ENCODE peak calls at places on chromosomes 13 and 19, in six cellular contexts. One of them, this sample, is unnamed. For H3K27me3, the result is how much of the 10 kb centered on the place peaks cover.

GRCh38 chr13:105611424-105611823 is 924.0 kb downstream of the EFNB2 start:
- DNase-seq in esophagus muscularis mucosa: no peak
- DNase-seq in stomach: no peak
- DNase-seq in upper lobe of left lung: no peak
- DNase-seq in uterus: no peak
- DNase-seq in K562: no peak
- DNase-seq in this sample: no peak

GRCh38 chr13:39892731-39893293 is 237.3 kb downstream of the COG6 start:
- DNase-seq in esophagus muscularis mucosa: no peak
- DNase-seq in stomach: no peak
- DNase-seq in upper lobe of left lung: no peak
- DNase-seq in uterus: peak
- DNase-seq in K562: no peak
- DNase-seq in this sample: no peak

GRCh38 chr19:30535011-30535410 is 162.8 kb downstream of the ZNF536 start:
- DNase-seq in esophagus muscularis mucosa: no peak
- DNase-seq in stomach: no peak
- DNase-seq in upper lobe of left lung: no peak
- DNase-seq in uterus: no peak
- DNase-seq in K562: no peak
- DNase-seq in this sample: no peak

GRCh38 chr13:24127116-24127631 is 33.3 kb upstream of the SPATA13 start:
- DNase-seq in esophagus muscularis mucosa: no peak
- DNase-seq in stomach: peak
- DNase-seq in upper lobe of left lung: no peak
- DNase-seq in uterus: no peak
- DNase-seq in K562: no peak
- DNase-seq in this sample: no peak

GRCh38 chr13:110689041-110689440 is 16.9 kb downstream of the CARS2 start:
- DNase-seq in esophagus muscularis mucosa: no peak
- DNase-seq in stomach: no peak
- DNase-seq in upper lobe of left lung: no peak
- DNase-seq in uterus: no peak
- DNase-seq in K562: no peak
- DNase-seq in this sample: no peak

GRCh38 chr13:19860884-19861655 is 2.4 kb downstream of the ZMYM5 start:
- DNase-seq in esophagus muscularis mucosa: no peak
- DNase-seq in stomach: no peak
- DNase-seq in upper lobe of left lung: no peak
- DNase-seq in uterus: no peak
- DNase-seq in K562: no peak
- DNase-seq in this sample: no peak

GRCh38 chr13:99617474-99618255 is 116.4 kb downstream of the TM9SF2 start:
- DNase-seq in esophagus muscularis mucosa: no peak
- DNase-seq in stomach: no peak
- DNase-seq in upper lobe of left lung: no peak
- DNase-seq in uterus: no peak
- DNase-seq in K562: peak
- DNase-seq in this sample: peak

GRCh38 chr13:22757530-22758120 is 423.2 kb upstream of the SGCG start:
- DNase-seq in esophagus muscularis mucosa: no peak
- DNase-seq in stomach: no peak
- DNase-seq in upper lobe of left lung: no peak
- DNase-seq in uterus: no peak
- DNase-seq in K562: no peak
- DNase-seq in this sample: no peak

GRCh38 chr13:80408270-80408669 is 67.3 kb upstream of the SPRY2 start:
- DNase-seq in esophagus muscularis mucosa: no peak
- DNase-seq in stomach: no peak
- DNase-seq in upper lobe of left lung: no peak
- DNase-seq in uterus: no peak
- DNase-seq in K562: no peak
- DNase-seq in this sample: no peak

GRCh38 chr13:35470671-35471465 is 5.6 kb downstream of the MAB21L1 start:
- DNase-seq in esophagus muscularis mucosa: no peak
- DNase-seq in stomach: no peak
- DNase-seq in upper lobe of left lung: peak
- DNase-seq in uterus: no peak
- DNase-seq in K562: no peak
- DNase-seq in this sample: peak

GRCh38 chr19:56291857-56292256 is 19.3 kb downstream of the EDDM13 start:
- DNase-seq in esophagus muscularis mucosa: no peak
- DNase-seq in stomach: no peak
- DNase-seq in upper lobe of left lung: no peak
- DNase-seq in uterus: no peak
- DNase-seq in K562: no peak
- DNase-seq in this sample: no peak

GRCh38 chr13:33677215-33677614 is 140.7 kb upstream of the RFC3 start:
- DNase-seq in esophagus muscularis mucosa: no peak
- DNase-seq in stomach: no peak
- DNase-seq in upper lobe of left lung: no peak
- DNase-seq in uterus: no peak
- DNase-seq in K562: no peak
- DNase-seq in this sample: no peak

GRCh38 chr13:44440046-44440608 is 66.5 kb downstream of the SERP2 start:
- DNase-seq in esophagus muscularis mucosa: no peak
- DNase-seq in stomach: no peak
- DNase-seq in upper lobe of left lung: peak
- DNase-seq in uterus: no peak
- DNase-seq in K562: no peak
- DNase-seq in this sample: no peak

GRCh38 chr13:98450495-98451167 is 126.3 kb downstream of the STK24 start:
- DNase-seq in esophagus muscularis mucosa: no peak
- DNase-seq in stomach: no peak
- DNase-seq in upper lobe of left lung: no peak
- DNase-seq in uterus: no peak
- DNase-seq in K562: no peak
- DNase-seq in this sample: no peak

GRCh38 chr13:28346136-28346535 is 148.8 kb downstream of the FLT1 start:
- DNase-seq in esophagus muscularis mucosa: no peak
- DNase-seq in stomach: no peak
- DNase-seq in upper lobe of left lung: no peak
- DNase-seq in uterus: no peak
- DNase-seq in K562: no peak
- DNase-seq in this sample: no peak

GRCh38 chr13:113319371-113319770 is 22.3 kb downstream of the LAMP1 start:
- DNase-seq in esophagus muscularis mucosa: no peak
- DNase-seq in stomach: no peak
- DNase-seq in upper lobe of left lung: no peak
- DNase-seq in uterus: no peak
- DNase-seq in K562: no peak
- DNase-seq in this sample: no peak

GRCh38 chr13:35917252-35917941 is 213.8 kb downstream of the DCLK1 start:
- DNase-seq in esophagus muscularis mucosa: no peak
- DNase-seq in stomach: no peak
- DNase-seq in upper lobe of left lung: no peak
- DNase-seq in uterus: no peak
- DNase-seq in K562: no peak
- DNase-seq in this sample: no peak

GRCh38 chr19:2381151-2381822 is 21.2 kb downstream of the TMPRSS9 start:
- DNase-seq in esophagus muscularis mucosa: no peak
- DNase-seq in stomach: no peak
- DNase-seq in upper lobe of left lung: no peak
- DNase-seq in uterus: no peak
- DNase-seq in K562: no peak
- DNase-seq in this sample: no peak

GRCh38 chr19:9673912-9674668 is 810 bp downstream of the ZNF562 start:
- DNase-seq in esophagus muscularis mucosa: no peak
- DNase-seq in stomach: no peak
- DNase-seq in upper lobe of left lung: no peak
- DNase-seq in uterus: no peak
- DNase-seq in K562: no peak
- DNase-seq in this sample: no peak

GRCh38 chr19:9674669-9675357 is at the start of gene ZNF562:
- DNase-seq in esophagus muscularis mucosa: peak
- DNase-seq in stomach: peak
- DNase-seq in upper lobe of left lung: peak
- DNase-seq in uterus: peak
- DNase-seq in K562: peak
- DNase-seq in this sample: peak

GRCh38 chr19:9668544-9668943 is 6.4 kb downstream of the ZNF562 start:
- DNase-seq in esophagus muscularis mucosa: no peak
- DNase-seq in stomach: no peak
- DNase-seq in upper lobe of left lung: no peak
- DNase-seq in uterus: no peak
- DNase-seq in K562: no peak
- DNase-seq in this sample: no peak

GRCh38 chr19:9671654-9672053 is 3.2 kb downstream of the ZNF562 start:
- DNase-seq in esophagus muscularis mucosa: no peak
- DNase-seq in stomach: no peak
- DNase-seq in upper lobe of left lung: no peak
- DNase-seq in uterus: no peak
- DNase-seq in K562: no peak
- DNase-seq in this sample: no peak

GRCh38 chr19:9672893-9673292 is 2.0 kb downstream of the ZNF562 start:
- DNase-seq in esophagus muscularis mucosa: no peak
- DNase-seq in stomach: no peak
- DNase-seq in upper lobe of left lung: no peak
- DNase-seq in uterus: no peak
- DNase-seq in K562: no peak
- DNase-seq in this sample: no peak
- H3K4me3 ChIP-seq in esophagus muscularis mucosa: no peak
- H3K4me3 ChIP-seq in stomach: no peak
- H3K4me3 ChIP-seq in upper lobe of left lung: no peak
- H3K4me3 ChIP-seq in uterus: no peak
- H3K4me3 ChIP-seq in K562: no peak
- H3K4me3 ChIP-seq in this sample: no peak

DNA sequence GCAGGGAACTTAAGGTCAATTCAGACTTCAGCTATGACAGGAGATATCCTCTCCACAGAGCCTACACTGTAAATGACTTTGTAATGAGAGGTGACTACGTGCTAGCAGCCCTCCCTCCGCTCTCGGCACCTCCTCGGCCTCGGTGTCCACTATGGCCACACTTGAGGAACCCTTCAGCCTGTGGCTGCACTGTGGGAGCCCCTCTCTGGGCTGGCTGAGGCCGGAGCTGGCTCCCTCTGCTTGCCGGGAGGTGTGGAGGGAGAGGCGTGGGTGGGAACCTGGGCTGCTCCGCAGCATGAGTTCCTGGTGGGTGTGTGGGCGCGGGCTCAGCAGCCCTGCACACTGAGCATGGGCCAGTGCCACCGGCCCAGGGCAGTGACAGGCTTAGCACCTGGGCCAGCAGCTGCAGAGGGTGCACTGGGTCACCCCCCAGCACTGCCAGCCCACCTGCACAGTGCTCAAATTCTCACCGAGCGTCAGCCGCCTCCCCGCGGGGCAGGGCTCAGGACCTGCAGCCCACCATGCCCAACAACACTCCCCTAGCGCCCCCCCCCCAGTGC is 137.6 kb upstream of the SPACA7 start:
- DNase-seq in esophagus muscularis mucosa: no peak
- DNase-seq in stomach: no peak
- DNase-seq in upper lobe of left lung: no peak
- DNase-seq in uterus: no peak
- DNase-seq in K562: no peak
- DNase-seq in this sample: no peak
- TF ChIP-seq POLR2A in esophagus muscularis mucosa: no peak
- TF ChIP-seq POLR2A in stomach: no peak
- TF ChIP-seq POLR2A in upper lobe of left lung: no peak
- TF ChIP-seq POLR2A in uterus: no peak
- TF ChIP-seq POLR2A in K562: no peak
- TF ChIP-seq POLR2A in this sample: no peak

GRCh38 chr19:50319156-50319555 is 10.0 kb downstream of the KCNC3 start:
- DNase-seq in esophagus muscularis mucosa: no peak
- DNase-seq in stomach: no peak
- DNase-seq in upper lobe of left lung: no peak
- DNase-seq in uterus: no peak
- DNase-seq in K562: no peak
- DNase-seq in this sample: no peak

GRCh38 chr19:50318438-50318837 is 10.7 kb downstream of the KCNC3 start:
- DNase-seq in esophagus muscularis mucosa: no peak
- DNase-seq in stomach: no peak
- DNase-seq in upper lobe of left lung: no peak
- DNase-seq in uterus: no peak
- DNase-seq in K562: no peak
- DNase-seq in this sample: no peak

GRCh38 chr19:50320596-50320995 is 8.6 kb downstream of the KCNC3 start:
- DNase-seq in esophagus muscularis mucosa: no peak
- DNase-seq in stomach: no peak
- DNase-seq in upper lobe of left lung: no peak
- DNase-seq in uterus: no peak
- DNase-seq in K562: no peak
- DNase-seq in this sample: no peak

GRCh38 chr19:50321831-50322230 is 7.3 kb downstream of the KCNC3 start:
- DNase-seq in esophagus muscularis mucosa: no peak
- DNase-seq in stomach: no peak
- DNase-seq in upper lobe of left lung: no peak
- DNase-seq in uterus: no peak
- DNase-seq in K562: no peak
- DNase-seq in this sample: no peak

DNA sequence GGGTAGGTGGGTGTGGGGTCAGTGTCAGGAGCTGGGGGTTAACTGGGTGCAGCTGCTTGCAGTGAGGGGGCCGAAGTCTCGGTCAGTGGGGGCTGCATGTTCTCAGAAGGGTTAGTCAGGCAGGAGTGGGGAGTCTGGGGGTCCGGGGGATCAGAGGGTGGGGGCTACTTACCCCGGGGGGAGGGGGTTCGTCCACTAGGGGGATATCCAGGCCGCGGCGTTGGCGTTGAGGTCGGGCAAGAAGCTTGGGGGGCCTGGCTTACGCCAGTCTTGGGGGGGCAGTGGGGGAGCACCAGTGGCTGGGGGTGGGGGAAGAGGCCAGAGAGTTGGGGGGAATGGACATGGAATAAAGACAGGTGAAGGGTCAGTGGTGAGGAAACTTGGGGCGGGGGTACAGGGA is 9.1 kb downstream of the KCNC3 start:
- DNase-seq in esophagus muscularis mucosa: no peak
- DNase-seq in stomach: no peak
- DNase-seq in upper lobe of left lung: no peak
- DNase-seq in uterus: no peak
- DNase-seq in K562: no peak
- DNase-seq in this sample: no peak
- H3K27me3 ChIP-seq in esophagus muscularis mucosa: under half
- H3K27me3 ChIP-seq in stomach: under half
- H3K27me3 ChIP-seq in upper lobe of left lung: under half
- H3K27me3 ChIP-seq in uterus: under half
- H3K27me3 ChIP-seq in K562: under half
- H3K27me3 ChIP-seq in this sample: under half

DNA sequence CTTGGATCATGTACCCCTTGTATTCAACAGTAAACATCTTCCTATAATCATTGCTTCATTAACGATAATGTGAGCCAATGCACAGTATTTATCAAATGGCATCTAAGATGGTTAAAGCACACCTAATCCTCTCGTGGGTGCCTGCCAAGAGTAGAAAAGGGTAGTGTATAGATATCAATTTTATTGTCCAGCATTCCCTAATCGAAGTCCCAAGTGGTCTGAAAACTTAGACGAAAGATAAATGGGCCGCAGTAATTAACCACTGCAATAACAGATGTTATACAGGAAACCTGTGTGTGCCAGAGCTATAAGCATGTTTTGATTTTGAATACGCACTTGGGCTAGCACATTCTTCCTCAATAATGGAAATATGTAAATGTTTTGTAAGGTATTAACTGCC is 642 bp upstream of the MBNL2 start:
- DNase-seq in esophagus muscularis mucosa: no peak
- DNase-seq in stomach: no peak
- DNase-seq in upper lobe of left lung: no peak
- DNase-seq in uterus: no peak
- DNase-seq in K562: no peak
- DNase-seq in this sample: no peak
- H3K4me3 ChIP-seq in esophagus muscularis mucosa: peak
- H3K4me3 ChIP-seq in stomach: peak
- H3K4me3 ChIP-seq in upper lobe of left lung: no peak
- H3K4me3 ChIP-seq in uterus: peak
- H3K4me3 ChIP-seq in K562: peak
- H3K4me3 ChIP-seq in this sample: peak

This sample was measured in tibial nerve.